ENCODE peak calls at places on chromosomes 13 and 19, in four cellular contexts. Z is GM12892, A is upper lobe of left lung, O is prostate gland. T is an unnamed sample.

GRCh38 chr13:37645181-37645580 is 46.6 kb upstream of the POSTN start:
- DNase-seq in Z (no peak), A (no peak), O (no peak), T (no peak)

GRCh38 chr19:44846455-44847143 is 502 bp downstream of the NECTIN2 start:
- DNase-seq in Z (no peak), A (no peak), O (peak), T (no peak)

GRCh38 chr13:51781246-51782022 is 22.5 kb downstream of the DHRS12 start:
- DNase-seq in Z (no peak), A (no peak), O (no peak), T (no peak)

GRCh38 chr13:99258210-99258860 is at the start of gene GPR18:
- DNase-seq in Z (no peak), A (no peak), O (no peak), T (no peak)

GRCh38 chr19:14116918-14117578 is 514 bp downstream of the PRKACA start:
- DNase-seq in Z (no peak), A (no peak), O (no peak), T (no peak)

GRCh38 chr19:9839415-9839814 is 4.3 kb downstream of the PIN1 start:
- DNase-seq in Z (no peak), A (no peak), O (peak), T (no peak)

GRCh38 chr13:36086117-36086516 is 45.1 kb downstream of the DCLK1 start:
- DNase-seq in Z (no peak), A (no peak), O (no peak), T (no peak)

GRCh38 chr13:52845766-52846566 is 2.5 kb downstream of the PCDH8 start:
- DNase-seq in Z (no peak), A (peak), O (no peak), T (no peak)

GRCh38 chr19:7900401-7900870 is 3.2 kb upstream of the MAP2K7 start:
- DNase-seq in Z (no peak), A (peak), O (no peak), T (no peak)

GRCh38 chr19:13797870-13798269 is 2.6 kb downstream of the ZSWIM4 start:
- DNase-seq in Z (no peak), A (no peak), O (peak), T (peak)

GRCh38 chr19:39671739-39672363 is 16.1 kb downstream of the LGALS16 start:
- DNase-seq in Z (no peak), A (no peak), O (peak), T (no peak)

GRCh38 chr13:39789451-39789850 is 134.0 kb downstream of the COG6 start:
- DNase-seq in Z (no peak), A (no peak), O (no peak), T (no peak)

GRCh38 chr13:23570099-23570926 is at the start of gene TNFRSF19:
- DNase-seq in Z (no peak), A (no peak), O (peak), T (no peak)

GRCh38 chr13:36673352-36673751 is 468 bp upstream of the SERTM1 start:
- DNase-seq in Z (no peak), A (no peak), O (no peak), T (no peak)

GRCh38 chr13:96011291-96011875 is 41.8 kb downstream of the UGGT2 start:
- DNase-seq in Z (no peak), A (no peak), O (no peak), T (no peak)

GRCh38 chr13:25378528-25378927 is 6.8 kb downstream of the ATP8A2 start:
- DNase-seq in Z (no peak), A (no peak), O (no peak), T (no peak)

GRCh38 chr13:37869756-37870488 is at the start of gene TRPC4:
- DNase-seq in Z (no peak), A (peak), O (peak), T (no peak)

GRCh38 chr19:15197275-15198005 is 3.4 kb downstream of the NOTCH3 start:
- DNase-seq in Z (no peak), A (no peak), O (no peak), T (no peak)

GRCh38 chr13:71830736-71831135 is 36.3 kb downstream of the DACH1 start:
- DNase-seq in Z (no peak), A (no peak), O (no peak), T (no peak)

GRCh38 chr13:66835040-66835628 is 395.0 kb downstream of the PCDH9 start:
- DNase-seq in Z (no peak), A (no peak), O (no peak), T (no peak)

GRCh38 chr13:41098761-41099160 is 33.8 kb downstream of the KBTBD6 start:
- DNase-seq in Z (no peak), A (no peak), O (no peak), T (no peak)

GRCh38 chr19:48614436-48615144 is at the start of gene FAM83E:
- DNase-seq in Z (no peak), A (peak), O (peak), T (no peak)

GRCh38 chr13:80655778-80656518 is 315.0 kb upstream of the SPRY2 start:
- DNase-seq in Z (no peak), A (no peak), O (no peak), T (no peak)

GRCh38 chr19:18922228-18922985 is 2.9 kb downstream of the DDX49 start:
- DNase-seq in Z (no peak), A (peak), O (no peak), T (no peak)

GRCh38 chr19:12834418-12834943 is at the start of gene RTBDN:
- DNase-seq in Z (no peak), A (no peak), O (no peak), T (no peak)

GRCh38 chr19:2242811-2243210 is 6.2 kb downstream of the SF3A2 start:
- DNase-seq in Z (no peak), A (no peak), O (no peak), T (no peak)
- TF ChIP-seq POLR2AphosphoS5 in Z (no peak), A (no peak), O (no peak), T (no peak)

GRCh38 chr19:17832443-17833208 is 11.3 kb upstream of the INSL3 start:
- DNase-seq in Z (no peak), A (no peak), O (no peak), T (no peak)

GRCh38 chr19:17829855-17830566 is 8.7 kb upstream of the INSL3 start:
- DNase-seq in Z (no peak), A (peak), O (no peak), T (no peak)

GRCh38 chr19:17831419-17831888 is 10.1 kb upstream of the INSL3 start:
- DNase-seq in Z (no peak), A (peak), O (no peak), T (no peak)

GRCh38 chr19:17834350-17835181 is 13.2 kb downstream of the JAK3 start:
- DNase-seq in Z (no peak), A (no peak), O (no peak), T (no peak)

DNA sequence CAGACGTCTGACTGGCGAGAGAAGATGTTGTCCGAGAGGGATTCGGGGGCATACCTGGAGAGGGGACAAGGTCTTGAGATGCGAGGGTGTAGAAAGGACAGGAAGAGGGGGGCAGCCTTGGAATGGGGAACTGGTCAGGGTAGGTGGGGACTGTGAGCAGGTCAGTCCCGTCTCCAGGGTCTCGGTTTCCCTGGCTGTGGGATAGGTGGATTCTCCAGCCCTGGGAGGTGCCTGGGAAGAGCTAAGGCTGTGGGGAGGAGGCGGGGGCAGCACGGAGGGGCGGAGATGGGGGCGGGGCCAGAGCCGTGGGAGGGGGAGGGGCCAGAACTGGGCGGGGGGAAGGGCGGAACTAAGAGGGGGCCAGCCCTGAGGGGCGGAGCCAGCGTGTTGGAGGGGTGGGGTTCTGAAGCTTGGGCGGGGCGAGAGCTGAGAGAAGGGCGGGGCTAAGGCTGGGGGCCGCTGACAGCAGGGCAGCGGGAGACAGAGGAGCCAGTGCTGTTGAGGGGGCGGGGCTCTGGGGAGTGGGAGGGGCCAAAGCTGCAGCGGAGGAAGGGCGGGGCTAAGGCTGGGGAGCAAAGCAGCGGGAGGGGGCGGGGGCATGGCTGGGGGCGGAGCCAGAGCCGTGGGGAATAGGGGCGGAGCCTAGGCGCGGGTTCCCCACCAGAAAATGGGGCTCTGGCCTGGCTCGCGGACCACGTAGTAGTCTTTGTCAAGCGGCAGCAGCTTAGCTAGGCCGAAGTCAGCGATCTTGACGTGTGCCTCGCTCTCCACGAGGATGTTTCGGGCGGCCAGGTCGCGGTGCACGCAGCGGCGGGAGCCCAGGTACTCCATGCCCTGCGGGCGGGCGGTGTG is 9.5 kb upstream of the INSL3 start:
- DNase-seq in Z (peak), A (peak), O (peak), T (no peak)
- TF ChIP-seq POLR2AphosphoS5 in Z (no peak), A (no peak), O (no peak), T (no peak)

DNA sequence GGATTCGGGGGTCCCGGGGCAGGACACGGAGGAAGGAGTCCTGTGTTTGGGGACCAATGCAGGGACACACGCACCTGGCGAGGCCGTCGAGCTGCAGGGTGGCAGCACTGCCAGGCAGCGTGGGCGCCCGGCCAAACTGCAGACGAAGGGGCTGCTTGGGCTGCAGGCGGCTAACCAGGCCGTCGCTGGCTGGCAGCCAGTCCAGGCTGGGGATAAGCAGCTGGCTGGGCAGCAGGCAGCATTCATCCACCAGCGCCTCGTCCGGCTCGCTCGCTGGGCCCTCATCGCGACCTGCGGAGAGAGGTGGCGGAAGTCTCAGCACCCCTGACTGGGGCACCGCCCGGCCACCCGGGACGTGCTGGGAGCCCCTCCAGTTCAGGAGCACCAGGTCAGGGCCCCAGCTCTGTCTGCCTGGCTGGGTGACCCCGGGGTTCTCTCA is 11.5 kb downstream of the CFD start:
- DNase-seq in Z (no peak), A (peak), O (no peak), T (no peak)
- TF ChIP-seq POLR2AphosphoS5 in Z (no peak), A (peak), O (no peak), T (no peak)

DNA sequence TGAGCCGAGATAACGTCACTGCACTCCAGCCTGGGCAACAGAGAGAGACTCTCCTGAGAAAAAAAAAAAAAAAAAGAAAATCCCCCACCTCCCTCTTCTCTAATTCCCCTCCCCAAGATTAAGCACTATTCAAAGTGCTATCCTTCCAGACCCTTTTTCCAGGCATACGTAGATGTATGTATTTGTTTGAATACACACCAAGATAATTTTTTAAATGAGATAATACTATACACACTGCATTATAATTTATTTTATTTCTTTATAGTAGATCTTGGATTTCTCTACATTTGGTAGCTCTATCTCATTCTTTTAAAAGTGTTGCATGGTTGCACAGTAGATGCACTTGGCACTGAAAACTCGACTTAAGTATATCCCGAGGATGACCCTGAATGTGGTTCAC is 32.5 kb downstream of the CAB39L start:
- DNase-seq in Z (no peak), A (no peak), O (no peak), T (no peak)
- TF ChIP-seq POLR2AphosphoS5 in Z (no peak), A (no peak), O (no peak), T (no peak)